ENCODE peak calls at places on chromosomes 3 and 15, in ten cellular contexts. W is NB4; J is GM10248; D is progenitor cell of endocrine pancreas; U is psoas muscle; Q is uterus; I is breast epithelium; K is activated T-cell treated with anti-CD3 and anti-CD28 coated beads for 24 hours; Y is Calu3; S is activated CD4-positive, alpha-beta T cell treated with anti-CD3 and anti-CD28 coated beads, Interleukin-2, amount 10 ng/mL, durations not matched to agents 7 days and 5 days. T is an unnamed sample.

GRCh38 chr3:195705081-195705991 is 15.4 kb upstream of the MUC20 start:
- DNase-seq in W (no peak), J (no peak), D (no peak), U (no peak), Q (no peak), I (no peak), K (no peak), Y (no peak), S (no peak), T (no peak)

GRCh38 chr3:127002195-127003174 is 19.6 kb downstream of the PLXNA1 start:
- DNase-seq in W (peak; percentile 43), J (peak; percentile 43), D (peak; percentile 47), U (peak; percentile 92), Q (peak; percentile 84), I (peak; percentile 81), K (no peak), Y (peak; percentile 82), S (no peak), T (peak; percentile 94)

GRCh38 chr15:100844778-100845177 is 34.9 kb upstream of the ALDH1A3 start:
- DNase-seq in W (no peak), J (no peak), D (no peak), U (no peak), Q (no peak), I (no peak), K (no peak), Y (no peak), S (no peak), T (no peak)

GRCh38 chr3:46359748-46360509 is 6.0 kb downstream of the CCR2 start:
- DNase-seq in W (peak; percentile 41), J (no peak), D (no peak), U (no peak), Q (no peak), I (no peak), K (no peak), Y (no peak), S (no peak), T (peak; percentile 79)

GRCh38 chr3:150469031-150469930 is 61.2 kb downstream of the TSC22D2 start:
- DNase-seq in W (peak; percentile 20), J (no peak), D (no peak), U (peak; percentile 70), Q (peak; percentile 85), I (peak; percentile 69), K (no peak), Y (peak; percentile 65), S (no peak), T (no peak)

GRCh38 chr15:89860851-89861360 is 32.9 kb downstream of the AP3S2 start:
- DNase-seq in W (no peak), J (no peak), D (no peak), U (no peak), Q (no peak), I (no peak), K (no peak), Y (no peak), S (no peak), T (no peak)

GRCh38 chr3:28150465-28151206 is 90.8 kb upstream of the CMC1 start:
- DNase-seq in W (no peak), J (no peak), D (no peak), U (no peak), Q (no peak), I (no peak), K (no peak), Y (no peak), S (no peak), T (no peak)

GRCh38 chr3:42264399-42265058 is 1.5 kb downstream of the CCK start:
- DNase-seq in W (no peak), J (no peak), D (no peak), U (peak; percentile 73), Q (no peak), I (peak; percentile 41), K (no peak), Y (peak; percentile 47), S (no peak), T (no peak)

GRCh38 chr3:21662403-21662802 is 88.6 kb downstream of the ZNF385D start:
- DNase-seq in W (no peak), J (no peak), D (no peak), U (no peak), Q (no peak), I (no peak), K (no peak), Y (no peak), S (no peak), T (no peak)

GRCh38 chr15:52097176-52097575 is 15.4 kb downstream of the BCL2L10 start:
- DNase-seq in W (no peak), J (no peak), D (no peak), U (no peak), Q (no peak), I (no peak), K (no peak), Y (no peak), S (no peak), T (no peak)

GRCh38 chr3:51379301-51379700 is 5.8 kb upstream of the MANF start:
- DNase-seq in W (no peak), J (no peak), D (no peak), U (no peak), Q (no peak), I (no peak), K (no peak), Y (no peak), S (no peak), T (no peak)

GRCh38 chr3:178152010-178152409 is 384.2 kb upstream of the KCNMB2 start:
- DNase-seq in W (no peak), J (no peak), D (no peak), U (no peak), Q (no peak), I (no peak), K (no peak), Y (no peak), S (no peak), T (no peak)

GRCh38 chr15:25703726-25704125 is 159.4 kb downstream of the ATP10A start:
- DNase-seq in W (no peak), J (no peak), D (no peak), U (no peak), Q (no peak), I (no peak), K (no peak), Y (no peak), S (no peak), T (no peak)

GRCh38 chr3:138051946-138052802 is 42.2 kb downstream of the CLDN18 start:
- DNase-seq in W (peak; percentile 65), J (peak; percentile 42), D (peak; percentile 44), U (no peak), Q (no peak), I (no peak), K (no peak), Y (peak; percentile 75), S (no peak), T (peak; percentile 72)

GRCh38 chr3:187197255-187197654 is at the start of gene RTP1:
- DNase-seq in W (no peak), J (no peak), D (no peak), U (no peak), Q (no peak), I (no peak), K (no peak), Y (no peak), S (no peak), T (peak; percentile 62)

GRCh38 chr3:174498638-174499037 is 360.5 kb upstream of the NAALADL2 start:
- DNase-seq in W (no peak), J (no peak), D (no peak), U (no peak), Q (no peak), I (no peak), K (no peak), Y (no peak), S (no peak), T (no peak)

GRCh38 chr3:87733671-87734367 is 325.0 kb downstream of the CGGBP1 start:
- DNase-seq in W (no peak), J (no peak), D (no peak), U (no peak), Q (no peak), I (peak; percentile 55), K (no peak), Y (peak; percentile 58), S (no peak), T (no peak)

GRCh38 chr15:39548561-39548960 is 32.3 kb upstream of the THBS1 start:
- DNase-seq in W (no peak), J (no peak), D (no peak), U (no peak), Q (no peak), I (no peak), K (no peak), Y (no peak), S (no peak), T (no peak)

GRCh38 chr3:63400259-63400860 is 122.3 kb downstream of the SYNPR start:
- DNase-seq in W (no peak), J (no peak), D (no peak), U (no peak), Q (no peak), I (no peak), K (no peak), Y (no peak), S (no peak), T (no peak)

GRCh38 chr3:149877668-149878067 is 64.7 kb downstream of the RNF13 start:
- DNase-seq in W (no peak), J (no peak), D (no peak), U (no peak), Q (no peak), I (no peak), K (no peak), Y (no peak), S (no peak), T (no peak)

T was measured in neural progenitor cell.